ENCODE peak calls at places on chromosome 17, in ten cellular contexts. K is cardiac muscle cell; F is fibroblast of lung; E is CD8-positive, alpha-beta T cell; H is tibial artery; J is tibial nerve; O is stomach; S is OCI-LY7; T is adrenal gland; N is HCT116. Q is an unnamed sample. For H3K36me3, the result is how much of the 10 kb centered on the place peaks cover.

GRCh38 chr17:7296189-7296861 is 1.9 kb upstream of the YBX2 start:
- DNase-seq in E (peak), N (peak), O (peak), K (peak), T (peak), S (peak), F (peak), J (peak), H (peak), Q (peak)

GRCh38 chr17:34386925-34387550 is 24.0 kb upstream of the CCL1 start:
- DNase-seq in T (peak), F (peak), E (no peak), J (no peak), H (peak), O (no peak), K (peak), S (peak), N (no peak), Q (no peak)

GRCh38 chr17:31453896-31454295 is 62.4 kb downstream of the RAB11FIP4 start:
- DNase-seq in S (no peak), J (no peak), F (no peak), E (no peak), O (no peak), N (no peak), K (no peak), H (no peak), T (no peak), Q (no peak)

GRCh38 chr17:46977348-46977747 is 1.7 kb downstream of the RPRML start:
- DNase-seq in F (peak), S (peak), E (no peak), O (peak), K (peak), N (no peak), T (no peak), J (no peak), H (no peak), Q (peak)

GRCh38 chr17:41970901-41971331 is 4.3 kb downstream of the CNP start:
- DNase-seq in J (no peak), H (no peak), O (no peak), K (no peak), S (no peak), N (no peak), T (no peak), E (no peak), F (no peak), Q (no peak)

GRCh38 chr17:37094391-37094790 is 145.6 kb downstream of the AATF start:
- DNase-seq in J (no peak), K (no peak), N (no peak), T (no peak), S (no peak), E (no peak), H (no peak), O (no peak), F (no peak), Q (no peak)

GRCh38 chr17:49190932-49191331 is 19.4 kb downstream of the GNGT2 start:
- DNase-seq in T (no peak), F (no peak), H (no peak), K (no peak), J (no peak), S (peak), E (no peak), N (no peak), O (no peak), Q (no peak)

GRCh38 chr17:37170881-37171460 is 204.8 kb upstream of the C17orf78 start:
- DNase-seq in O (no peak), F (no peak), N (no peak), K (no peak), E (no peak), T (no peak), H (no peak), J (no peak), S (no peak), Q (no peak)

GRCh38 chr17:12859520-12859919 is 70.2 kb downstream of the ARHGAP44 start:
- DNase-seq in N (no peak), T (no peak), S (no peak), K (no peak), O (no peak), H (no peak), F (peak), E (no peak), J (no peak), Q (no peak)

DNA sequence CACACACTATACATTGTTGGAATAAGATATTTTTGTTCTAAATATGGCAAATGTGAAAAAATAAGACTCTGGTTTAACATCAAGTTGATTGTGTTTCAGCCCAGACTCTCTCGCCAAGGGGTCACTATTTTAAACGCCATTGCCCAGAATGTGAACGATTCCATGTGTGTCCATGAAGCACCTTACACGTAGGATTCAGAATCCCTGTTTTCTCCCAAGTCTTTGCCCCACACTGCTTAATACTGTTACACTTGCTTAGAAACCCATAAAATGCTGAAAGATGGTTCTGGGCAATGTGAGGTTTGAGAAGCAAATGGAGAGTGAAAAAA is 7.7 kb downstream of the HS3ST3B1 start:
- DNase-seq in K (peak), T (no peak), S (no peak), H (no peak), E (no peak), F (no peak), N (no peak), O (no peak), J (no peak), Q (no peak)
- H3K4me3 ChIP-seq in K (peak), T (no peak), S (no peak), H (peak), E (peak), F (no peak), N (no peak), O (peak), J (peak), Q (peak)

GRCh38 chr17:38939987-38940386 is 14.6 kb downstream of the LASP1NB start:
- DNase-seq in N (no peak), T (no peak), F (no peak), K (no peak), E (no peak), S (no peak), O (no peak), H (no peak), J (no peak), Q (no peak)

GRCh38 chr17:38947189-38947588 is 20.0 kb downstream of the FBXO47 start:
- DNase-seq in E (no peak), H (no peak), T (no peak), K (no peak), O (no peak), N (no peak), S (no peak), J (no peak), F (no peak), Q (no peak)

GRCh38 chr17:38943607-38944006 is 18.2 kb downstream of the LASP1NB start:
- DNase-seq in N (no peak), H (no peak), F (no peak), E (no peak), J (no peak), S (peak), K (peak), T (no peak), O (no peak), Q (no peak)

DNA sequence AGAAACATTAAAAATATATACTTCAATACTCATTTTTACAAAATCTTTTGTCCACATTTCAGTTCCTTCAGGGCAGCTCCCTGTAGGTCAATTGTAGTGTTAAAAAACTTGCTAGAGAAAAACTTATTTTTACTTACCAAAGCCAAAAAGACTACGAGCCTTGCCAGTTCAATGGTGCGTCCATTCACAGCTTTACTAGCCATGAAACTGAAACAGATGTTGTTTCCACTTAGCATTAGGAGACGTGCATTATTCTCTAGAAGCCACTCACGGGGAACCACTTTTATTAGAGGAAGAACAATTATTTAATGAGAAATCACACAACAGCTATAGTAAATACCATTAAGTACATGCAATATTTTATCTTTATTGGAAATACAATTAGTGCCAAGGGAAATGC is 17.2 kb downstream of the LASP1NB start:
- DNase-seq in T (no peak), J (no peak), S (no peak), F (no peak), K (no peak), O (no peak), H (no peak), E (no peak), N (no peak), Q (no peak)
- TF ChIP-seq CTCF in T (no peak), J (no peak), S (no peak), F (no peak), K (no peak), O (no peak), H (no peak), E (no peak), N (no peak), Q (no peak)

DNA sequence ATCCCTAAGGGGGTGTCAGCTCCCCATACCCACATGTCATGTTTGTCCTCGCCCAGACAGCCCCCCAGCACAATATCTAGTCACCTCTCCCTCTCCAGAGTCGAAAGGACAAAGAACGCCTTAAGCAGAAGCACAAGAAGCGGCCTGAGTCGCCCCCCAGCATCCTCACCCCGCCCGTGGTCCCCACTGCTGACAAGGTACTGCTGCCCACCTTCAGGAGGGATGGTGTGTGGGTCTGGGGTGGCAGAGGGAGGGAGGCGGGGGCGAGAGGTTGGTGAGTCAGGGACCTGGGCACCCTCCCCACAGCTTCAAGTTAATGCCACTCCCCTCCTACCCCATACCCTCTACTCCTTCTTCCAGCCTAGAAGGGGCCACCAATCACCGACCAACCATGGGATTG is 7.5 kb downstream of the MLLT6 start:
- DNase-seq in N (no peak), K (no peak), O (no peak), S (no peak), E (no peak), J (no peak), F (no peak), T (no peak), H (no peak), Q (no peak)
- H3K36me3 ChIP-seq in N (under half), K (under half), O (half or more), S (half or more), E (half or more), J (under half), F (under half), T (under half), H (half or more), Q (under half)

DNA sequence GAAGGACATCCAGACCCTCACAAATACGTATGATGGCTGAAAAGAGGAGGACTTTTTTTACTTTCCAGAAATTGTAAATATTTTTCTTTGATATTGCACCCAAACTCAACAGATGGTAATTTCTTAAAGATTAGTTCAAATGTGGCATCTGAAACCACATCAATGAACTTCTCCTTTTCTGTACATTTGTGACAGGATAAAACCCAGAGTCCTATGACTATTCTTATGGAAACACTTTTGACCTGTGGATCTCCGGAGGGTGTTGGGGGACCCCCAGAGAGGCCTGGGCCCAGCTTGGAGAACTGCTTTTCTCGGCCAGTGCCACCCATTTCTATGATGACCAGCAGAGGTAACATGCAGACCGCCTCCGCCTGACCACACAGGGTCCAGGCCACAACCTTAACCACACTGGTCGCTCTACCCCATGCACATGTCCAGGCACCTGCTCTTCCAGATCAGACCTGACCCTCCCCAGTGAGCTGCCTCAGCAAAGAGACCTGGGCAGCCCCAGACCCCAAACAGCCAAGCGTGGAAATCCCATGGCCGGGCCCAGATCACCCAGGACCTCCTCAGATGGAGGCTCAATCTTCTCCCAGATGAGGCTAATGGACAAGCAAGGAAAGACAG is 22.7 kb downstream of the RPH3AL start:
- DNase-seq in H (no peak), T (no peak), S (no peak), F (no peak), N (no peak), J (no peak), E (no peak), K (no peak), O (no peak), Q (no peak)
- H3K4me3 ChIP-seq in H (no peak), T (no peak), S (no peak), F (no peak), N (no peak), J (no peak), E (no peak), K (no peak), O (no peak), Q (no peak)

GRCh38 chr17:78727057-78727456 is 55.0 kb downstream of the CYTH1 start:
- DNase-seq in T (no peak), E (no peak), O (no peak), F (no peak), J (no peak), S (no peak), H (no peak), K (no peak), N (no peak), Q (no peak)

GRCh38 chr17:78727476-78728229 is 54.4 kb downstream of the CYTH1 start:
- DNase-seq in N (no peak), O (no peak), E (no peak), T (no peak), H (no peak), K (no peak), J (no peak), S (no peak), F (no peak), Q (no peak)

GRCh38 chr17:78725448-78726021 is 56.5 kb downstream of the CYTH1 start:
- DNase-seq in H (no peak), E (no peak), N (no peak), J (no peak), O (no peak), T (no peak), S (peak), F (no peak), K (no peak), Q (no peak)

GRCh38 chr17:78724999-78725398 is 57.1 kb downstream of the CYTH1 start:
- DNase-seq in J (no peak), S (no peak), E (no peak), O (no peak), F (no peak), N (no peak), H (no peak), T (no peak), K (no peak), Q (no peak)

GRCh38 chr17:78726471-78727010 is 55.5 kb downstream of the CYTH1 start:
- DNase-seq in S (no peak), H (no peak), T (no peak), E (no peak), J (no peak), N (no peak), F (no peak), K (no peak), O (no peak), Q (no peak)
- TF ChIP-seq CTCF in S (no peak), H (no peak), T (no peak), E (no peak), J (no peak), N (no peak), F (no peak), K (no peak), O (no peak), Q (no peak)

DNA sequence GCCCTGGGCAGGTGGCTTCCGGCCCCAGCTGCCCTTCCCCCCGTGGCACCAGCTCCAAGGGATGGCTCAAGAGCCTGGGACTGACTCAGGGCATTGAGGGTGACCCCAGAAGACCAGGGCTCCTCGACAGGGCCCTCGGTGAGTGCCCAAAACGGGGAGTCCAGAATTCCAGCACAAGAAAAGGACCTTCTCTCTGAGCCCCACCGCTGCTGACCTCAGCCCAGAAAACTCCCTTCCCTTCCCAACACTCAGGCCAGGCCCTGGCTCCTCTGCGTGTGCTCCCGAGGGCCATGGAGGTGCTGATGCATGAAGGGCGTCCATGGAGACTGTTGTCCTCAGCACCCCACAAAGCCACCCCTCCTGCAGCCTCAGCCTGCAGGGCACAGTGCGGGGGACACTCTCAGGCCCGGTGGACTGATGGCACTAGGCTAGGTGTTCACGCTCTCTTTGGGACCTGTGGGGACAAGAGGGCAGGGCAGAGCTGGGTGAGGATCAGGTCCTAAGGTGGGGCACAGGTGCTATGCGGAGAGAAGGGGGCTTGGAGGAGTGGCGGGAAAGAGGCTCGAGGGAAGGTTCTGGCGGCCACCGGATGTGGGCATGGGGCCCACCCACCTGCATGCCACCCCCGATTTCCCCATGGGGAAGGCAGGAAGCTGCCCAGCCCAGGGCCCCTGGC is 4.3 kb upstream of the TSPOAP1 start:
- DNase-seq in K (no peak), F (no peak), J (no peak), O (no peak), E (no peak), S (peak), N (no peak), H (no peak), T (no peak), Q (no peak)
- H3K36me3 ChIP-seq in K (under half), F (under half), J (under half), O (under half), E (under half), S (under half), N (under half), H (under half), T (under half), Q (under half)

GRCh38 chr17:38465420-38466345 is 37.4 kb downstream of the ARHGAP23 start:
- DNase-seq in E (no peak), K (peak), H (peak), O (peak), S (no peak), J (peak), F (peak), T (peak), N (no peak), Q (peak)
- H3K4me3 ChIP-seq in E (no peak), K (no peak), H (peak), O (peak), S (no peak), J (peak), F (peak), T (no peak), N (peak), Q (peak)

DNA sequence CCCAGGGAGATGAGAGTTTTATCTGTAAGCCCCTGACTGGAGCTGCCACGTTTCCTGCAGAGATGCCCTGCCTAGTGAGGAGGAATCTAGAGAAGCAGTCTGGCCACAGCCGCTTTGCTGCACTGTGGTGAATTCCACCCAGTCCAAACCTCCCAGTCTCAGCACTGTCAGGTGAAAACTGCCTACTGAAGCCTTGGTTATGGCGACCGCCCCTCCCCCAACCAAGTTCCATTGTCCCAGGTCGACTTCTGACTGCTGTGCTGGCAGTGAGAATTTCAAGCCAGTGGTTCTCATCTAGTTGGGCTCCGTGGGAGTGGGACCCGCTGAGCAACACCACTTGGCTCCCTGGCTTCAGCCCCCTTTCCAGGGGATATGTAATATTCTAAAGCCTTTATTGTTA is 10.2 kb upstream of the LYZL6 start:
- DNase-seq in E (no peak), T (no peak), H (no peak), F (no peak), O (no peak), J (no peak), S (no peak), K (no peak), N (no peak), Q (no peak)
- TF ChIP-seq CTCF in E (no peak), T (no peak), H (no peak), F (no peak), O (no peak), J (no peak), S (no peak), K (no peak), N (no peak), Q (no peak)

GRCh38 chr17:67729903-67730302 is 12.2 kb downstream of the NOL11 start:
- DNase-seq in K (no peak), E (no peak), J (no peak), H (no peak), F (no peak), T (no peak), S (no peak), N (no peak), O (no peak), Q (no peak)

GRCh38 chr17:67733371-67733770 is 15.6 kb downstream of the NOL11 start:
- DNase-seq in F (no peak), K (no peak), T (no peak), O (no peak), H (no peak), J (no peak), S (no peak), E (no peak), N (no peak), Q (no peak)

GRCh38 chr17:67725232-67726206 is 7.8 kb downstream of the NOL11 start:
- DNase-seq in H (no peak), O (no peak), E (no peak), N (no peak), S (no peak), J (no peak), F (no peak), K (no peak), T (no peak), Q (no peak)

DNA sequence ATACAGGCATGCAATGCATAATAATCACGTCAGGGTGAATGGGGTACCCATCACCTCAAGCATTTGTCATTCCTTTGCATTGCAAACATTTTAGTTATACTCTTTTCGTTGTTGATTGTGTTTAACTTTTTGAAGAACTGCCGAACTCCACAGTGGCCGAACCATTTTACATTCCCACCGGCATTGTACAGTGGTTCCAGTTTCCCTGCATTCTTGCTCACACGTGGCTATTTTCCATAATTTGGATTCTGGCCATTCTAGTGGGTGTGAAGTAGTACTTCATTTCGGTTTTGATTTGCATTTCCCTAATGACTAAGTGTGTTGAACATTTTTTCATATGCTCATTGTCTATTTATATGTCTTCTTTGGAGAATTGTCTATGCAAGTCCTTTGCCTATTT is 13.0 kb downstream of the NOL11 start:
- DNase-seq in T (no peak), S (no peak), F (no peak), N (no peak), H (no peak), E (no peak), K (no peak), O (no peak), J (no peak), Q (no peak)
- H3K36me3 ChIP-seq in T (under half), S (half or more), F (under half), N (half or more), H (half or more), E (under half), K (half or more), O (half or more), J (under half), Q (under half)

Q was measured in bronchial epithelial cell.